ENCODE peak calls at places on chromosome 15, in four cellular contexts. M is GM03348; Q is CD4-positive, alpha-beta memory T cell; Y is stimulated activated CD8-positive, alpha-beta memory T cell treated with anti-CD3 and anti-CD28 coated beads, Interleukin-15, amount 100 ng/mL, for 24 hours. F is an unnamed sample.

GRCh38 chr15:88574062-88574461 is 27.6 kb upstream of the DET1 start:
- DNase-seq in M (no peak), Q (no peak), Y (no peak), F (no peak)

GRCh38 chr15:38536201-38536676 is 28.4 kb downstream of the RASGRP1 start:
- DNase-seq in M (peak; percentile 82), Q (no peak), Y (no peak), F (peak; percentile 85)

GRCh38 chr15:90994059-90994416 is 297 bp downstream of the PRC1 start:
- DNase-seq in M (peak; percentile 44), Q (no peak), Y (no peak), F (no peak)

GRCh38 chr15:98506172-98506571 is 142.2 kb upstream of the IGF1R start:
- DNase-seq in M (no peak), Q (no peak), Y (no peak), F (no peak)

GRCh38 chr15:58241872-58242271 is 103.7 kb downstream of the AQP9 start:
- DNase-seq in M (peak; percentile 20), Q (no peak), Y (no peak), F (no peak)

GRCh38 chr15:27495963-27496459 is 525.0 kb downstream of the GABRG3 start:
- DNase-seq in M (no peak), Q (no peak), Y (no peak), F (no peak)

GRCh38 chr15:93973287-93973686 is 258.1 kb upstream of the MCTP2 start:
- DNase-seq in M (no peak), Q (no peak), Y (no peak), F (peak; percentile 46)

GRCh38 chr15:65264877-65265430 is 21.7 kb downstream of the PARP16 start:
- DNase-seq in M (no peak), Q (no peak), Y (no peak), F (no peak)

GRCh38 chr15:59394166-59394661 is 21.5 kb upstream of the MYO1E start:
- DNase-seq in M (no peak), Q (no peak), Y (no peak), F (no peak)

GRCh38 chr15:92848852-92849598 is 51.1 kb upstream of the CHD2 start:
- DNase-seq in M (peak; percentile 58), Q (peak; percentile 70), Y (no peak), F (no peak)

GRCh38 chr15:76991741-76992645 is 2.9 kb upstream of the PSTPIP1 start:
- DNase-seq in M (no peak), Q (no peak), Y (no peak), F (no peak)

GRCh38 chr15:75921732-75922703 is 18.3 kb downstream of the FBXO22 start:
- DNase-seq in M (peak; percentile 33), Q (peak; percentile 32), Y (no peak), F (peak; percentile 41)

GRCh38 chr15:29652595-29652994 is 169.7 kb downstream of the TJP1 start:
- DNase-seq in M (no peak), Q (no peak), Y (no peak), F (peak; percentile 16)

GRCh38 chr15:39642011-39642640 is 61.2 kb downstream of the THBS1 start:
- DNase-seq in M (peak; percentile 60), Q (no peak), Y (no peak), F (no peak)

GRCh38 chr15:75357976-75358673 is 10.3 kb downstream of the MAN2C1 start:
- DNase-seq in M (no peak), Q (no peak), Y (no peak), F (no peak)

GRCh38 chr15:85785887-85786777 is 8.6 kb downstream of the KLHL25 start:
- DNase-seq in M (peak; percentile 64), Q (no peak), Y (no peak), F (peak; percentile 76)

GRCh38 chr15:35740761-35741160 is 194.8 kb upstream of the DPH6 start:
- DNase-seq in M (peak; percentile 35), Q (no peak), Y (no peak), F (no peak)

GRCh38 chr15:66730168-66731014 is 28.4 kb downstream of the SMAD6 start:
- DNase-seq in M (peak; percentile 56), Q (no peak), Y (no peak), F (no peak)

GRCh38 chr15:58684751-58685150 is 64.8 kb downstream of the ADAM10 start:
- DNase-seq in M (no peak), Q (no peak), Y (no peak), F (no peak)

GRCh38 chr15:88704791-88705768 is 66.3 kb downstream of the ISG20 start:
- DNase-seq in M (peak; percentile 66), Q (no peak), Y (no peak), F (peak; percentile 34)

GRCh38 chr15:57510647-57511046 is 81.1 kb upstream of the MYZAP start:
- DNase-seq in M (no peak), Q (no peak), Y (no peak), F (no peak)

GRCh38 chr15:46848704-46849103 is 868.6 kb upstream of the SEMA6D start:
- DNase-seq in M (peak; percentile 62), Q (no peak), Y (no peak), F (no peak)

GRCh38 chr15:31447893-31448634 is 121.4 kb downstream of the KLF13 start:
- DNase-seq in M (no peak), Q (no peak), Y (no peak), F (no peak)

F was measured in testis.